ENCODE peak calls at places on chromosome 19, in five cellular contexts. X is uterus; A is neural progenitor cell; L is CD8-positive, alpha-beta T cell; Z is H1. M is an unnamed sample. For H3K9me3, the result is how much of the 10 kb centered on the place peaks cover.

GRCh38 chr19:54096642-54097106 is 3.9 kb downstream of the OSCAR start:
- DNase-seq in A (peak), L (peak), X (no peak), Z (no peak), M (peak)

GRCh38 chr19:17544418-17544817 is 11.0 kb upstream of the COLGALT1 start:
- DNase-seq in A (no peak), X (no peak), L (no peak), Z (no peak), M (no peak)

GRCh38 chr19:41192574-41193419 is at the start of gene CYP2S1:
- DNase-seq in A (peak), L (peak), Z (no peak), X (no peak), M (peak)

GRCh38 chr19:42199440-42200115 is 17.9 kb downstream of the DEDD2 start:
- DNase-seq in Z (no peak), L (peak), A (no peak), X (no peak), M (peak)

GRCh38 chr19:17327654-17328516 is 6.8 kb downstream of the ANO8 start:
- DNase-seq in Z (no peak), X (peak), A (peak), L (peak), M (peak)

GRCh38 chr19:11457115-11457514 is 21.7 kb downstream of the PRKCSH start:
- DNase-seq in Z (no peak), X (no peak), L (no peak), A (no peak), M (no peak)

GRCh38 chr19:17450264-17451075 is 2.0 kb upstream of the TMEM221 start:
- DNase-seq in L (no peak), A (no peak), X (no peak), Z (no peak), M (peak)

GRCh38 chr19:18292460-18292809 is 11.0 kb upstream of the JUND start:
- DNase-seq in X (no peak), A (no peak), L (no peak), Z (no peak), M (no peak)

GRCh38 chr19:37991841-37992248 is 84.8 kb downstream of the SIPA1L3 start:
- DNase-seq in X (no peak), L (no peak), Z (no peak), A (no peak), M (no peak)

GRCh38 chr19:11848594-11849263 is at the start of gene ZNF439:
- DNase-seq in Z (peak), L (peak), A (peak), X (peak), M (peak)

GRCh38 chr19:49473868-49474544 is at the start of gene FLT3LG:
- DNase-seq in Z (no peak), A (peak), L (peak), X (peak), M (peak)

GRCh38 chr19:24046550-24046949 is 40.4 kb upstream of the ZNF254 start:
- DNase-seq in A (no peak), X (no peak), L (no peak), Z (no peak), M (no peak)

GRCh38 chr19:29812080-29812880 is 489 bp downstream of the CCNE1 start:
- DNase-seq in A (peak), X (no peak), Z (no peak), L (no peak), M (no peak)

GRCh38 chr19:33434090-33434885 is 60.8 kb downstream of the CEBPG start:
- DNase-seq in L (no peak), Z (no peak), X (no peak), A (no peak), M (no peak)

GRCh38 chr19:5338661-5339469 is 1.7 kb downstream of the PTPRS start:
- DNase-seq in Z (peak), L (no peak), X (no peak), A (peak), M (no peak)

GRCh38 chr19:7841751-7842660 is 12.0 kb downstream of the EVI5L start:
- DNase-seq in L (no peak), X (no peak), Z (no peak), A (no peak), M (no peak)

GRCh38 chr19:48854103-48854502 is 14.3 kb downstream of the PLEKHA4 start:
- DNase-seq in A (no peak), L (no peak), Z (no peak), X (no peak), M (no peak)

GRCh38 chr19:6532244-6532999 is 1.6 kb downstream of the TNFSF9 start:
- DNase-seq in A (no peak), Z (no peak), L (peak), X (no peak), M (peak)

GRCh38 chr19:10817291-10818038 is 18.5 kb downstream of the TMED1 start:
- DNase-seq in A (no peak), Z (no peak), L (no peak), X (peak), M (no peak)

GRCh38 chr19:53647792-53648191 is 16.0 kb downstream of the DPRX start:
- DNase-seq in X (no peak), Z (no peak), A (no peak), L (no peak), M (no peak)

GRCh38 chr19:42254083-42254849 is 662 bp downstream of the ERF start:
- DNase-seq in Z (no peak), X (peak), A (peak), L (peak), M (peak)

GRCh38 chr19:49422407-49423277 is 599 bp downstream of the PTH2 start:
- DNase-seq in L (peak), Z (no peak), A (peak), X (no peak), M (peak)

GRCh38 chr19:55454787-55455243 is 6.6 kb downstream of the ISOC2 start:
- DNase-seq in X (no peak), A (peak), L (peak), Z (no peak), M (no peak)

GRCh38 chr19:31553112-31553843 is 204.0 kb upstream of the TSHZ3 start:
- DNase-seq in Z (no peak), L (no peak), X (no peak), A (no peak), M (no peak)

GRCh38 chr19:19860756-19861390 is 4.8 kb upstream of the ZNF253 start:
- DNase-seq in Z (peak), L (peak), A (peak), X (no peak), M (peak)

GRCh38 chr19:7853760-7854107 is 20.5 kb downstream of the PRR36 start:
- DNase-seq in L (no peak), A (no peak), X (no peak), Z (no peak), M (no peak)

GRCh38 chr19:50167314-50167721 is 4.2 kb upstream of the IZUMO2 start:
- DNase-seq in Z (no peak), L (no peak), A (peak), X (no peak), M (no peak)

GRCh38 chr19:6431891-6432290 is 1.7 kb downstream of the SLC25A41 start:
- DNase-seq in A (no peak), Z (no peak), X (no peak), L (no peak), M (no peak)

GRCh38 chr19:41666075-41666474 is 22.0 kb downstream of the CEACAM7 start:
- DNase-seq in X (no peak), A (no peak), L (no peak), Z (no peak), M (no peak)

GRCh38 chr19:48443731-48444128 is 2.1 kb upstream of the GRWD1 start:
- DNase-seq in X (no peak), A (no peak), Z (no peak), L (no peak), M (peak)

GRCh38 chr19:48123907-48124675 is 13.5 kb upstream of the PLA2G4C start:
- DNase-seq in L (no peak), Z (no peak), X (no peak), A (peak), M (no peak)

GRCh38 chr19:15869109-15869555 is 28.7 kb downstream of the CYP4F2 start:
- DNase-seq in L (peak), X (peak), Z (no peak), A (no peak), M (peak)

GRCh38 chr19:15841875-15842569 is 26.6 kb upstream of the OR10H1 start:
- DNase-seq in X (no peak), L (peak), Z (no peak), A (no peak), M (no peak)

GRCh38 chr19:47540748-47541147 is 25.9 kb upstream of the NAPA start:
- DNase-seq in X (no peak), Z (no peak), L (no peak), A (peak), M (peak)

GRCh38 chr19:14114854-14115253 is 2.7 kb downstream of the PRKACA start:
- DNase-seq in L (peak), Z (no peak), X (no peak), A (peak), M (peak)

GRCh38 chr19:30379841-30380610 is 7.8 kb downstream of the ZNF536 start:
- DNase-seq in X (no peak), A (no peak), L (no peak), Z (no peak), M (no peak)

GRCh38 chr19:2251577-2252480 is 2.7 kb downstream of the AMH start:
- DNase-seq in X (no peak), A (no peak), Z (no peak), L (no peak), M (no peak)

GRCh38 chr19:40424637-40425449 is 949 bp downstream of the SERTAD1 start:
- DNase-seq in L (no peak), X (no peak), A (peak), Z (no peak), M (no peak)

GRCh38 chr19:39679056-39679790 is 23.5 kb downstream of the LGALS16 start:
- DNase-seq in X (no peak), A (no peak), Z (no peak), L (no peak), M (peak)

DNA sequence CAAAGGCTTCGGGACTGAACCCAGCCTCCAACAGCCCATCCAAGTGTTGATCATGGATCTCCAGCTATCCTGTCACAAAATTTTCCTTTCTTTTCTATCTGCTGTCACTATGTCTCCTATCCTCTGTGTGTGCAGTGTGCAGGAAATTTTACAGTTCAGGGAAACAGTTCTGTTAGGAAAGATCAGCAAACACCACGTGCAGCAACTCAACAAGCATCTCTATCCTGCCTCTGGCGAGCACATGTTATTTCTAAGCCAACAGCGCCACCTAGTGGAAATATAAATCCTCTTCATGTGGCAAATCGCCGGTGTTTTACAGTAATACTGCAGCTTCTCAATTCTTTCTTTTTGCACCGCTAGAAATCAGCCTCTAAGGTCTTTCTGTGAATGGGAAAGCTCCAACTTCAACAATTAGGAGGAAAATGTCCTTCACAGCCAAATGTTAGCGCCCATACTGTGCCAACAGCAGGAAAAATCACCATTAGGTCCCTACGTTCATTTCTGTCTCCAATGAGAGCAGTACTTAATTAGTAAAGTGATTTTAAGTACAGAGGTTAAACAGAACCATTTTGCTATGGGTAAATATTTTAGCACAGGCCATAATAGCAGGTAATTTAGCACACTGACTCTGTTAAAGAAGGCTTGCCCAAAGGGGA is 21.3 kb upstream of the ZNF181 start:
- DNase-seq in X (peak), Z (peak), A (peak), L (peak), M (peak)
- H3K9me3 ChIP-seq in X (under half), Z (under half), A (under half), L (under half), M (under half)

GRCh38 chr19:35779033-35779432 is 3.7 kb downstream of the ARHGAP33 start:
- DNase-seq in A (no peak), L (no peak), Z (no peak), X (no peak), M (no peak)

GRCh38 chr19:35776102-35776788 is 881 bp downstream of the ARHGAP33 start:
- DNase-seq in A (peak), Z (no peak), X (no peak), L (no peak), M (no peak)

GRCh38 chr19:35775298-35776101 is at the start of gene ARHGAP33:
- DNase-seq in Z (peak), X (peak), A (peak), L (peak), M (peak)

GRCh38 chr19:35777961-35778360 is 2.6 kb downstream of the ARHGAP33 start:
- DNase-seq in L (no peak), A (no peak), Z (no peak), X (no peak), M (no peak)

GRCh38 chr19:35777411-35777841 is 2.1 kb downstream of the ARHGAP33 start:
- DNase-seq in X (no peak), A (peak), L (no peak), Z (no peak), M (no peak)
- H3K4me3 ChIP-seq in X (no peak), A (no peak), L (no peak), Z (no peak), M (no peak)

GRCh38 chr19:56562766-56563165 is 4.5 kb upstream of the ZNF470 start:
- DNase-seq in A (no peak), Z (no peak), L (no peak), X (no peak), M (no peak)

GRCh38 chr19:56567274-56568120 is at the start of gene ZNF470:
- DNase-seq in L (peak), A (peak), Z (peak), X (peak), M (peak)

GRCh38 chr19:56566904-56567273 is 379 bp upstream of the ZNF470 start:
- DNase-seq in Z (no peak), A (no peak), L (peak), X (peak), M (peak)
- H3K9me3 ChIP-seq in Z (under half), A (half or more), L (under half), X (under half), M (under half)

GRCh38 chr19:43820098-43820860 is 6.8 kb upstream of the ZNF283 start:
- DNase-seq in A (no peak), Z (peak), X (peak), L (no peak), M (no peak)

GRCh38 chr19:43818500-43818899 is 8.6 kb upstream of the ZNF283 start:
- DNase-seq in Z (no peak), X (no peak), L (no peak), A (no peak), M (no peak)

DNA sequence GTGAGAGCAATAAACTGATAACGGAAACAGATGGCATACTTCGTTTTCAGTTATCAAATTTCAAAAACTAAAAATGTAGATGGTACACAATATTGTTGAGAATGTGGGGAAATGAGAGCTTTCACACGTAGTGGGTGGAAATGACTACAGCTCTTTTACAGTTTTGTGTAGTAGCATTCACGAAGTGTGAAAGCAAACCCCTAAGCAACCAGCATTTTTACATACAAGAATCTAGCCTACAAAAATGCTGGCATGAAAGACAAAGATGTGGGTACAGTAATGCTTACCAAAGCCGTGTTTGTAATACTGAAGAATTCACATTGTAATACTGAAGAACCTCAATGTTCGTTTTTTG is 6.3 kb upstream of the ZNF283 start:
- DNase-seq in A (no peak), X (no peak), L (no peak), Z (no peak), M (no peak)
- H3K4me3 ChIP-seq in A (no peak), X (peak), L (peak), Z (no peak), M (peak)

M was measured in CD4-positive, alpha-beta memory T cell.